ENCODE peak calls at places on chromosomes 4 and X, in seven cellular contexts. S is cardiac muscle cell; A is activated CD4-positive, CD25-positive, alpha-beta regulatory T cell; U is A549; T is neural progenitor cell; Q is Calu3; N is hepatocyte. W is an unnamed sample.

GRCh38 chr4:188930822-188931221 is 791.6 kb downstream of the TRIML1 start:
- DNase-seq in S (no peak), A (no peak), U (no peak), T (peak), Q (no peak), N (no peak), W (no peak)

GRCh38 chrX:101659601-101660063 is at the start of gene ARMCX2:
- DNase-seq in S (peak), A (no peak), U (no peak), T (peak), Q (no peak), N (peak), W (peak)

GRCh38 chr4:23934915-23935314 is 45.1 kb upstream of the PPARGC1A start:
- DNase-seq in S (peak), A (no peak), U (no peak), T (no peak), Q (peak), N (peak), W (peak)

GRCh38 chr4:63505714-63506460 is 903.4 kb downstream of the TECRL start:
- DNase-seq in S (no peak), A (no peak), U (no peak), T (peak), Q (no peak), N (no peak), W (peak)

GRCh38 chr4:10783351-10783750 is 98.8 kb upstream of the CLNK start:
- DNase-seq in S (peak), A (no peak), U (no peak), T (no peak), Q (no peak), N (peak), W (no peak)

GRCh38 chr4:109649872-109650271 is 53.4 kb downstream of the CASP6 start:
- DNase-seq in S (no peak), A (no peak), U (no peak), T (no peak), Q (no peak), N (no peak), W (no peak)

GRCh38 chr4:153465922-153466636 is at the start of gene TMEM131L:
- DNase-seq in S (peak), A (peak), U (peak), T (peak), Q (peak), N (peak), W (peak)

GRCh38 chr4:8922481-8922880 is 50.8 kb upstream of the HMX1 start:
- DNase-seq in S (no peak), A (no peak), U (no peak), T (no peak), Q (no peak), N (no peak), W (peak)

GRCh38 chr4:168842186-168842585 is 167.9 kb downstream of the CBR4 start:
- DNase-seq in S (no peak), A (no peak), U (no peak), T (no peak), Q (no peak), N (no peak), W (no peak)

GRCh38 chrX:12206413-12206812 is 68.1 kb downstream of the FRMPD4 start:
- DNase-seq in S (no peak), A (no peak), U (no peak), T (no peak), Q (no peak), N (no peak), W (no peak)

GRCh38 chr4:99810536-99810935 is 6.1 kb upstream of the DAPP1 start:
- DNase-seq in S (no peak), A (no peak), U (no peak), T (no peak), Q (no peak), N (no peak), W (no peak)

GRCh38 chrX:7889138-7889537 is 38.1 kb downstream of the PNPLA4 start:
- DNase-seq in S (no peak), A (no peak), U (no peak), T (no peak), Q (no peak), N (no peak), W (no peak)

GRCh38 chr4:6087669-6088068 is 69.4 kb upstream of the C4orf50 start:
- DNase-seq in S (peak), A (no peak), U (peak), T (peak), Q (peak), N (peak), W (peak)

GRCh38 chrX:79719568-79720231 is 294.9 kb upstream of the TBX22 start:
- DNase-seq in S (no peak), A (no peak), U (no peak), T (no peak), Q (no peak), N (no peak), W (no peak)

GRCh38 chr4:22363071-22363470 is 152.8 kb downstream of the ADGRA3 start:
- DNase-seq in S (no peak), A (no peak), U (no peak), T (no peak), Q (no peak), N (no peak), W (no peak)

GRCh38 chr4:149296503-149296902 is 519.1 kb downstream of the IQCM start:
- DNase-seq in S (no peak), A (no peak), U (no peak), T (no peak), Q (no peak), N (no peak), W (no peak)

GRCh38 chr4:21801661-21802355 is 146.8 kb downstream of the KCNIP4 start:
- DNase-seq in S (peak), A (no peak), U (no peak), T (no peak), Q (no peak), N (no peak), W (no peak)

GRCh38 chr4:5955201-5955821 is 62.4 kb upstream of the CRMP1 start:
- DNase-seq in S (no peak), A (no peak), U (no peak), T (peak), Q (no peak), N (no peak), W (peak)

GRCh38 chr4:70841951-70842350 is 2.3 kb upstream of the GRSF1 start:
- DNase-seq in S (no peak), A (no peak), U (no peak), T (no peak), Q (no peak), N (no peak), W (no peak)

GRCh38 chr4:92334716-92335350 is 31.1 kb downstream of the GRID2 start:
- DNase-seq in S (peak), A (no peak), U (no peak), T (no peak), Q (no peak), N (peak), W (no peak)

GRCh38 chrX:82141942-82142341 is 940.0 kb downstream of the SH3BGRL start:
- DNase-seq in S (no peak), A (no peak), U (no peak), T (no peak), Q (no peak), N (no peak), W (no peak)

GRCh38 chr4:1727117-1728031 is 6.1 kb downstream of the TACC3 start:
- DNase-seq in S (peak), A (no peak), U (peak), T (no peak), Q (peak), N (no peak), W (no peak)

GRCh38 chr4:86840858-86841257 is 8.3 kb downstream of the SLC10A6 start:
- DNase-seq in S (no peak), A (no peak), U (no peak), T (no peak), Q (no peak), N (no peak), W (no peak)

GRCh38 chrX:140087865-140088264 is 122.5 kb upstream of the CXorf66 start:
- DNase-seq in S (no peak), A (no peak), U (no peak), T (peak), Q (no peak), N (no peak), W (no peak)